ENCODE peak calls at places on chromosomes 1 and 21, in nine cellular contexts. V is heart right ventricle, N is prostate gland, E is GM20000, I is lower leg skin, M is A549, Z is OCI-LY7, F is bronchial epithelial cell, U is osteocyte. R is an unnamed sample.

GRCh38 chr1:43861337-43861736 is 72.3 kb upstream of the ARTN start:
- DNase-seq in M (no peak), V (no peak), I (no peak), Z (no peak), F (peak), E (no peak), N (no peak), U (no peak), R (no peak)

GRCh38 chr1:53075761-53076163 is 13.7 kb downstream of the PODN start:
- DNase-seq in U (no peak), N (no peak), V (no peak), M (no peak), E (no peak), Z (no peak), I (no peak), F (no peak), R (no peak)

GRCh38 chr1:15838721-15839120 is 8.8 kb upstream of the SPEN start:
- DNase-seq in F (no peak), E (no peak), Z (no peak), M (no peak), V (no peak), N (no peak), U (no peak), I (no peak), R (no peak)

GRCh38 chr21:43976661-43977060 is 35.4 kb upstream of the TRAPPC10 start:
- DNase-seq in M (no peak), Z (no peak), F (no peak), I (no peak), E (no peak), N (no peak), V (no peak), U (no peak), R (no peak)

GRCh38 chr1:67561704-67562113 is 123.3 kb upstream of the GADD45A start:
- DNase-seq in U (peak), V (peak), N (peak), Z (peak), M (peak), F (peak), I (peak), E (peak), R (peak)

GRCh38 chr1:207831517-207832327 is 79.2 kb downstream of the CD34 start:
- DNase-seq in E (peak), N (no peak), F (peak), U (no peak), M (no peak), V (no peak), I (no peak), Z (no peak), R (peak)

GRCh38 chr1:56551691-56552090 is 27.7 kb downstream of the PLPP3 start:
- DNase-seq in Z (no peak), U (no peak), I (no peak), V (no peak), E (no peak), M (no peak), F (no peak), N (no peak), R (no peak)

GRCh38 chr1:46427541-46427940 is 33.4 kb downstream of the FAAH start:
- DNase-seq in M (no peak), U (no peak), F (no peak), I (no peak), V (no peak), E (no peak), Z (no peak), N (no peak), R (no peak)

GRCh38 chr21:42227909-42228708 is 9.2 kb downstream of the ABCG1 start:
- DNase-seq in E (peak), V (peak), U (peak), M (peak), F (peak), I (peak), N (peak), Z (peak), R (peak)

GRCh38 chr1:155126494-155127104 is 1.1 kb upstream of the EFNA1 start:
- DNase-seq in I (no peak), E (no peak), N (peak), U (no peak), M (peak), F (no peak), V (peak), Z (no peak), R (peak)

GRCh38 chr1:43708006-43708412 is 673 bp downstream of the ST3GAL3 start:
- DNase-seq in F (peak), U (no peak), M (no peak), Z (no peak), V (no peak), I (no peak), E (no peak), N (no peak), R (no peak)

GRCh38 chr1:17239420-17239819 is 9.5 kb upstream of the PADI3 start:
- DNase-seq in I (no peak), U (no peak), V (peak), M (peak), Z (peak), F (peak), N (no peak), E (peak), R (peak)

GRCh38 chr1:245807306-245807705 is 652.5 kb downstream of the KIF26B start:
- DNase-seq in N (no peak), I (no peak), M (no peak), V (no peak), E (peak), Z (peak), U (peak), F (no peak), R (peak)

GRCh38 chr1:43843684-43844083 is 89.9 kb upstream of the ARTN start:
- DNase-seq in I (no peak), E (no peak), N (no peak), Z (no peak), U (no peak), M (no peak), F (peak), V (no peak), R (no peak)

GRCh38 chr1:206560021-206560716 is 52.1 kb downstream of the EIF2D start:
- DNase-seq in E (no peak), U (no peak), Z (no peak), F (no peak), V (peak), M (no peak), N (no peak), I (no peak), R (no peak)

GRCh38 chr1:58837886-58838285 is 54.0 kb upstream of the JUN start:
- DNase-seq in V (no peak), E (no peak), F (no peak), I (no peak), N (no peak), U (no peak), M (no peak), Z (no peak), R (no peak)

GRCh38 chr1:239785576-239785975 is 306.1 kb upstream of the FMN2 start:
- DNase-seq in M (no peak), V (no peak), N (no peak), E (no peak), Z (no peak), F (no peak), U (no peak), I (no peak), R (no peak)

GRCh38 chr1:166080277-166080964 is 86.4 kb downstream of the FAM78B start:
- DNase-seq in M (no peak), I (no peak), E (no peak), V (no peak), U (peak), Z (no peak), N (no peak), F (no peak), R (no peak)

GRCh38 chr1:87961992-87962391 is 633.3 kb downstream of the LMO4 start:
- DNase-seq in U (no peak), Z (no peak), F (peak), N (no peak), E (no peak), M (no peak), V (no peak), I (no peak), R (no peak)

GRCh38 chr1:171799166-171799565 is 17.7 kb downstream of the METTL13 start:
- DNase-seq in M (no peak), E (no peak), N (no peak), I (no peak), U (no peak), Z (no peak), V (no peak), F (no peak), R (no peak)

GRCh38 chr1:14529436-14529835 is 69.0 kb upstream of the KAZN start:
- DNase-seq in I (no peak), Z (no peak), E (no peak), M (no peak), U (no peak), V (no peak), N (no peak), F (no peak), R (no peak)

DNA sequence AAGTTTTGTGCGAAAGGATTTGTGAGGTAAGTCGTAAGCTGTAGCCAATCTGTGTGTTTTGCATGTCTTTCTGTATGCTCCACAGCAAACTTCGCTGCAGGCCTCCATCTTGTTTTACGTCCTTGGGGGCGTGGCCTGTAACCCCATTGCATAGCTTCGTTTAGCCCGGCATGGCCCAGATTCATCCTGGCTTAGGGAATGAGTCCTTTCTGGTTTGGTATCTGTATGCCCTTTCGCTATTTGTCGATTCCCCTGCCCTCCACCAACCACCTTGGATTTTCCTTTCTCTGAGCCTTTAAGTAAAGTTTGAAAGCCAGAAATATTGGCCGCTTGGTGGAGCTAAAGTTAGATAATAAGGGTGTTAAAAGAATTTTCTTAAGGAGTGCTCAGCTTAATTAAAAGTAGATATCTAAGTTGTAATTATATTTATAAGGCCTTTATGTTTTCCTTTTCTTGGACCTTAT is 1.1 kb downstream of the THEM4 start:
- DNase-seq in N (no peak), M (peak), E (peak), V (no peak), U (no peak), Z (peak), F (no peak), I (no peak), R (no peak)
- TF ChIP-seq CTCF in N (no peak), M (no peak), E (peak), V (no peak), U (peak), Z (peak), F (no peak), I (no peak), R (peak)

GRCh38 chr1:8679411-8679800 is 138.0 kb downstream of the RERE start:
- DNase-seq in V (no peak), F (peak), M (no peak), I (no peak), N (no peak), E (no peak), U (no peak), Z (no peak), R (no peak)

GRCh38 chr1:8679929-8680504 is 137.4 kb downstream of the RERE start:
- DNase-seq in I (no peak), E (no peak), M (no peak), U (no peak), Z (no peak), N (no peak), V (no peak), F (no peak), R (no peak)

GRCh38 chr1:8681911-8682310 is 135.5 kb downstream of the RERE start:
- DNase-seq in U (no peak), V (no peak), Z (no peak), E (no peak), N (no peak), M (no peak), I (no peak), F (no peak), R (no peak)

GRCh38 chr1:8681317-8681650 is 136.2 kb downstream of the RERE start:
- DNase-seq in U (no peak), M (no peak), N (no peak), V (no peak), E (no peak), I (no peak), F (no peak), Z (no peak), R (no peak)

GRCh38 chr1:8680628-8681316 is 136.7 kb downstream of the RERE start:
- DNase-seq in V (no peak), Z (no peak), M (no peak), I (no peak), U (no peak), N (no peak), E (no peak), F (no peak), R (no peak)
- TF ChIP-seq CTCF in V (no peak), Z (no peak), M (no peak), I (no peak), U (no peak), N (no peak), E (no peak), F (no peak), R (no peak)

DNA sequence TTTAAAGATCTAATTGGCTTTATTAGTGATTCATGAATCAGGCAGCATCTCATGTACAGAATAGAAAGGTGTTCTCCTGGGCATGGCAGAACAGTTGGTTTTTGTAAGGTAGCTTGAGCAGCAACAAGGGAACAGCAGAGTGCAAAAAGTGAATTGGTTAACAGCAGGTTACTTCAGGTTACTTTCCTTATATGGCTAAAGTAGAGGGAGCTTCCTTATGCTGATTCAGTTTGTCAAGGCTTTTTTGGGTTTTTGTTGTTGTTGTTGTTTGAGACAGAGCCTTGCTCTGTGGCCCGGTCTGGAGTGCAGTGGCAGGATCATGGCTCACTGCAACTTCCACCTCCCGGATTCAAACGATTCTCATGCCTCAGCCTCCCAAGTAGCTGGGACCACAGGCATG is 132.8 kb downstream of the CDC7 start:
- DNase-seq in N (no peak), U (no peak), Z (no peak), I (peak), F (no peak), M (no peak), V (no peak), E (no peak), R (no peak)
- TF ChIP-seq CTCF in N (no peak), U (no peak), Z (no peak), I (no peak), F (no peak), M (no peak), V (no peak), E (no peak), R (no peak)

DNA sequence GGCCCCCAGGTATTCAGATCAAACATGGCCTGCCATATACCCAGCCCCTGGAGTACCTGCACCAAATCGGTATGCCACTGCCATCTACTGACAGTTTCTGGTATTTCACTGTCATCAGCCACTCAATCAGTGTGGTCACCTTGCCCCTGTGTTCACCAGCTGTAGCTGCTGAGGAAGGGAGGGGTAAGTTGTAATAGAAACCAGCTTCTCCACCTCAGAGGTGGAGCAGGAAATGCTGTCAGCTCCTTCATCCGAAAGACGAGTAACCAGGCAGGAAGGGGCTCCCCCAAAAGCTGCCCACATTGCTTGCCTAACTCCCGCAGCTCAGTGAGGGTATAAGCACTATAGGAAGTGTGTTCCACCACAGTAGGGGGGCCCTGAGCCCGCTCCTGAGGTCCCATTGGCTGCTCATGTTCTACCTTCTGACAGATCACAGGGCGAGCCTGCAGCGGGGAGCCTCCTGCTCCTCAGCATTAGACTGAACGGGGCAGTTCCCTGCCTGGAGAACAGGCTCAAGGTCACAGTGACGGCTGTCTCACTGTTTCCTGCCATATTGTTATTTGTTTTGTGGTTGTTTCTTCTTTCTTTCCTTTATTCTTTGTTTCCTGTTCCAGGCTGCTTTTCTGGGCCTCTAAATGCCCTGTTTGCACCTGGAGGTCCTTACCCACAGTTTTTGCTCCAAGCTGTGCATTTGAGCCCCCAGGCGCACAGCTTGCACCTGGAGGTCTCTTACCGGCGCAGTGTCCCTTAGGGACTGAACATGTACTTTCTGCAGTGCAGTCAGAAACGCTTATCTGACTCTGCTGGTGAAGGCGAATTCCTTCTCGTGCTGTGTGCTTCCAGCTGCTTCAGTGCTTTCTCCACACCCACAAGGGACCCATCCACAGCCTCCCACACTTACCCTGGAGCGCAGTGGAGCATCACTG is 1638.3 kb downstream of the MRPL39 start:
- DNase-seq in N (no peak), I (peak), F (no peak), E (peak), Z (peak), V (no peak), M (peak), U (no peak), R (peak)
- TF ChIP-seq CTCF in N (no peak), I (no peak), F (no peak), E (peak), Z (peak), V (peak), M (no peak), U (no peak), R (peak)

GRCh38 chr1:225919906-225920305 is 4.1 kb downstream of the PYCR2 start:
- DNase-seq in F (peak), I (peak), U (peak), Z (no peak), M (no peak), N (peak), E (no peak), V (peak), R (no peak)

GRCh38 chr1:225923381-225923691 is 714 bp downstream of the PYCR2 start:
- DNase-seq in U (no peak), E (no peak), V (no peak), N (no peak), F (no peak), Z (no peak), M (no peak), I (no peak), R (no peak)

GRCh38 chr1:225921734-225922709 is 2.0 kb downstream of the PYCR2 start:
- DNase-seq in I (peak), F (peak), N (peak), E (no peak), V (no peak), Z (no peak), M (no peak), U (no peak), R (no peak)

GRCh38 chr1:225926551-225927113 is 2.6 kb upstream of the PYCR2 start:
- DNase-seq in Z (peak), N (no peak), U (no peak), E (no peak), I (no peak), V (no peak), M (no peak), F (no peak), R (no peak)

DNA sequence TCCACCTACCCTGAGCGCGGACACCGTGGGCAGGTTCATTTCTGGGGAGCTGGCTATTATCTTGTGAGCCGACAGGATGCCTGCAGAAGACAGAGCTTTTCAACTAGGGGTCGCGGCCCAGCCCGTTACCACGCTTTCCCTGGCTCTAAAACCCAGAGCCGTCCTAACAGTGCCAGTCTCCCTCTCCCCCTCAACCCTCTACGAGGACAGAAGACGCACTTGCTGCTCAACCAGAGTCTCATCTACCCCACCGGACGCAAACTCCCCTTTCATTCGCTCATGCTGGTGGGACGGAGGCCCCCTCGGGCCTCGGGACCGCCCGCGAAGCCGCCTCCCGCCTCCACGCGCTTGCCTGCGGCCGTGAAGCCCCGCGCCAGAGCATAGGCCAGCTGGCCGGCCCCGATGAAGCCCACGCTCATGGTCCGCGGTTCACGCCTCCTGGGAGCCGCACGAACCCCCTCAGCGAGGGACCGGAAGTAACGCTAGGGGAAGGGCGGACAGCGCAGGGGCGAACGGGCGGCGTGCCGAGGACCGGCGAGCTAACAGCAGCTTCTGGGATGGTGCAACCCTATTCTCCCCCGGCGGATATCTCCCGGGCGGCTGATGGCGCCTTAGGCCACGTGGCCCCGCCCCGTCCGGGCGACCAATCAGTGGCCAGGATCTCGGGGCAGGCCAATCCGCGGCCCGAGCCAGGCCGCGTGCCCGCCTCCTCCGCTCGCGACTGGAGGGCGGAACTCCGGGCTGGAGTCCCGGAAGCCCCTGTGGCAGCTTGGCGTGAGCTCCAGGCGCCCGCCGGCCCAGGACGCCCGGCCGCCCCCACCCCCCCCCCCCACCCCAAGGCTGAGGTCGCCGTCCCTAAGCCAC is at the start of gene PYCR2:
- DNase-seq in F (peak), U (peak), N (peak), Z (peak), V (peak), M (peak), I (peak), E (peak), R (peak)
- TF ChIP-seq CTCF in F (no peak), U (no peak), N (peak), Z (no peak), V (peak), M (no peak), I (no peak), E (no peak), R (no peak)

GRCh38 chr1:65486613-65487012 is 66.1 kb downstream of the LEPR start:
- DNase-seq in F (no peak), V (no peak), Z (no peak), U (no peak), I (no peak), M (no peak), E (no peak), N (no peak), R (no peak)
- TF ChIP-seq CTCF in F (no peak), V (no peak), Z (no peak), U (no peak), I (no peak), M (no peak), E (no peak), N (no peak), R (no peak)

DNA sequence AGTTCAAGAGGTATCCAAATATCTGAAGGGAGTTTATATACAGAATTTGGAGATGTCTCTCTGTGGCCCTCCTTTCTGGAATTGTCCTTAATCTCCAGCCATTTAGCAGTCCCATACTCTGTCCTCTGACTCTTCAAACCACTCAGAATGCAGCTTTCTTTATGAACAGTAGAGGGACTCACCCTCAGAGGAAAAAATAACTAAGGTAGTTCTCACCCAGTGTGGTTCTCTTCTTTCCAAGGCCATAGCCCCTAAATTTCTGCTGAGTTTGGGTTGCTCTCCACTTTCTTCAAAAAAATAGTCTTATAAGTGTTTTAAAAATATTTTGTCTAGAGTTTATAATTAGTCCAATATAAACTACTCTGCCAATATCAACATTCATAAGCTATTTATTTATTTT is 369.7 kb downstream of the MATN1 start:
- DNase-seq in U (no peak), M (no peak), F (peak), Z (no peak), E (no peak), N (no peak), V (no peak), I (no peak), R (no peak)
- TF ChIP-seq CTCF in U (no peak), M (no peak), F (peak), Z (peak), E (no peak), N (no peak), V (peak), I (no peak), R (peak)

R was measured in GM06990.